ENCODE peak calls at places on chromosome 2, in nine cellular contexts. One of them, this sample, is unnamed.

GRCh38 chr2:33437297-33437696 is 39.2 kb upstream of the RASGRP3 start:
- DNase-seq in left ventricle myocardium inferior: no peak
- DNase-seq in stimulated activated CD4-positive, alpha-beta T cell treated with anti-CD3 and anti-CD28 coated beads, Interleukin-2, amount 100 ng/mL, for 48 hours: no peak
- DNase-seq in H7: no peak
- DNase-seq in kidney glomerular epithelial cell: peak; percentile 32
- DNase-seq in left ventricle myocardium superior: no peak
- DNase-seq in DMS153: no peak
- DNase-seq in activated T-cell treated with anti-CD3 and anti-CD28 coated beads, Interleukin-2, amount 50 U/mL, for 72 hours: no peak
- DNase-seq in right cardiac atrium: no peak
- DNase-seq in this sample: peak; percentile 73

GRCh38 chr2:152415231-152415642 is 80.3 kb downstream of the FMNL2 start:
- DNase-seq in left ventricle myocardium inferior: no peak
- DNase-seq in stimulated activated CD4-positive, alpha-beta T cell treated with anti-CD3 and anti-CD28 coated beads, Interleukin-2, amount 100 ng/mL, for 48 hours: no peak
- DNase-seq in H7: no peak
- DNase-seq in kidney glomerular epithelial cell: no peak
- DNase-seq in left ventricle myocardium superior: no peak
- DNase-seq in DMS153: peak; percentile 72
- DNase-seq in activated T-cell treated with anti-CD3 and anti-CD28 coated beads, Interleukin-2, amount 50 U/mL, for 72 hours: peak; percentile 57
- DNase-seq in right cardiac atrium: no peak
- DNase-seq in this sample: no peak

GRCh38 chr2:79666430-79666829 is 153.6 kb downstream of the CTNNA2 start:
- DNase-seq in left ventricle myocardium inferior: no peak
- DNase-seq in stimulated activated CD4-positive, alpha-beta T cell treated with anti-CD3 and anti-CD28 coated beads, Interleukin-2, amount 100 ng/mL, for 48 hours: no peak
- DNase-seq in H7: no peak
- DNase-seq in kidney glomerular epithelial cell: no peak
- DNase-seq in left ventricle myocardium superior: no peak
- DNase-seq in DMS153: no peak
- DNase-seq in activated T-cell treated with anti-CD3 and anti-CD28 coated beads, Interleukin-2, amount 50 U/mL, for 72 hours: no peak
- DNase-seq in right cardiac atrium: no peak
- DNase-seq in this sample: no peak

GRCh38 chr2:134594399-134594798 is 124.4 kb downstream of the TMEM163 start:
- DNase-seq in left ventricle myocardium inferior: no peak
- DNase-seq in stimulated activated CD4-positive, alpha-beta T cell treated with anti-CD3 and anti-CD28 coated beads, Interleukin-2, amount 100 ng/mL, for 48 hours: no peak
- DNase-seq in H7: no peak
- DNase-seq in kidney glomerular epithelial cell: no peak
- DNase-seq in left ventricle myocardium superior: no peak
- DNase-seq in DMS153: peak; percentile 47
- DNase-seq in activated T-cell treated with anti-CD3 and anti-CD28 coated beads, Interleukin-2, amount 50 U/mL, for 72 hours: no peak
- DNase-seq in right cardiac atrium: no peak
- DNase-seq in this sample: no peak

GRCh38 chr2:105291981-105292380 is 37.6 kb downstream of the TGFBRAP1 start:
- DNase-seq in left ventricle myocardium inferior: no peak
- DNase-seq in stimulated activated CD4-positive, alpha-beta T cell treated with anti-CD3 and anti-CD28 coated beads, Interleukin-2, amount 100 ng/mL, for 48 hours: no peak
- DNase-seq in H7: no peak
- DNase-seq in kidney glomerular epithelial cell: no peak
- DNase-seq in left ventricle myocardium superior: no peak
- DNase-seq in DMS153: no peak
- DNase-seq in activated T-cell treated with anti-CD3 and anti-CD28 coated beads, Interleukin-2, amount 50 U/mL, for 72 hours: no peak
- DNase-seq in right cardiac atrium: no peak
- DNase-seq in this sample: no peak

GRCh38 chr2:76427447-76427846 is 716.7 kb upstream of the GCFC2 start:
- DNase-seq in left ventricle myocardium inferior: no peak
- DNase-seq in stimulated activated CD4-positive, alpha-beta T cell treated with anti-CD3 and anti-CD28 coated beads, Interleukin-2, amount 100 ng/mL, for 48 hours: no peak
- DNase-seq in H7: no peak
- DNase-seq in kidney glomerular epithelial cell: no peak
- DNase-seq in left ventricle myocardium superior: no peak
- DNase-seq in DMS153: no peak
- DNase-seq in activated T-cell treated with anti-CD3 and anti-CD28 coated beads, Interleukin-2, amount 50 U/mL, for 72 hours: no peak
- DNase-seq in right cardiac atrium: no peak
- DNase-seq in this sample: no peak

GRCh38 chr2:41963661-41964525 is 83.9 kb upstream of the PKDCC start:
- DNase-seq in left ventricle myocardium inferior: peak; percentile 65
- DNase-seq in stimulated activated CD4-positive, alpha-beta T cell treated with anti-CD3 and anti-CD28 coated beads, Interleukin-2, amount 100 ng/mL, for 48 hours: no peak
- DNase-seq in H7: peak; percentile 60
- DNase-seq in kidney glomerular epithelial cell: peak; percentile 17
- DNase-seq in left ventricle myocardium superior: peak; percentile 62
- DNase-seq in DMS153: peak; percentile 53
- DNase-seq in activated T-cell treated with anti-CD3 and anti-CD28 coated beads, Interleukin-2, amount 50 U/mL, for 72 hours: no peak
- DNase-seq in right cardiac atrium: peak; percentile 91
- DNase-seq in this sample: no peak

GRCh38 chr2:240707046-240707756 is 15.5 kb downstream of the AQP12A start:
- DNase-seq in left ventricle myocardium inferior: no peak
- DNase-seq in stimulated activated CD4-positive, alpha-beta T cell treated with anti-CD3 and anti-CD28 coated beads, Interleukin-2, amount 100 ng/mL, for 48 hours: no peak
- DNase-seq in H7: no peak
- DNase-seq in kidney glomerular epithelial cell: no peak
- DNase-seq in left ventricle myocardium superior: peak; percentile 14
- DNase-seq in DMS153: no peak
- DNase-seq in activated T-cell treated with anti-CD3 and anti-CD28 coated beads, Interleukin-2, amount 50 U/mL, for 72 hours: no peak
- DNase-seq in right cardiac atrium: peak; percentile 15
- DNase-seq in this sample: no peak

GRCh38 chr2:109619131-109619615 is 5.0 kb downstream of the SOWAHC start:
- DNase-seq in left ventricle myocardium inferior: no peak
- DNase-seq in stimulated activated CD4-positive, alpha-beta T cell treated with anti-CD3 and anti-CD28 coated beads, Interleukin-2, amount 100 ng/mL, for 48 hours: no peak
- DNase-seq in H7: no peak
- DNase-seq in kidney glomerular epithelial cell: no peak
- DNase-seq in left ventricle myocardium superior: no peak
- DNase-seq in DMS153: no peak
- DNase-seq in activated T-cell treated with anti-CD3 and anti-CD28 coated beads, Interleukin-2, amount 50 U/mL, for 72 hours: no peak
- DNase-seq in right cardiac atrium: no peak
- DNase-seq in this sample: no peak

GRCh38 chr2:174191342-174191886 is 56.9 kb downstream of the OLA1 start:
- DNase-seq in left ventricle myocardium inferior: no peak
- DNase-seq in stimulated activated CD4-positive, alpha-beta T cell treated with anti-CD3 and anti-CD28 coated beads, Interleukin-2, amount 100 ng/mL, for 48 hours: no peak
- DNase-seq in H7: no peak
- DNase-seq in kidney glomerular epithelial cell: no peak
- DNase-seq in left ventricle myocardium superior: no peak
- DNase-seq in DMS153: no peak
- DNase-seq in activated T-cell treated with anti-CD3 and anti-CD28 coated beads, Interleukin-2, amount 50 U/mL, for 72 hours: no peak
- DNase-seq in right cardiac atrium: no peak
- DNase-seq in this sample: no peak

GRCh38 chr2:237700583-237701032 is 73.2 kb downstream of the LRRFIP1 start:
- DNase-seq in left ventricle myocardium inferior: peak; percentile 70
- DNase-seq in stimulated activated CD4-positive, alpha-beta T cell treated with anti-CD3 and anti-CD28 coated beads, Interleukin-2, amount 100 ng/mL, for 48 hours: peak; percentile 73
- DNase-seq in H7: peak; percentile 60
- DNase-seq in kidney glomerular epithelial cell: peak; percentile 49
- DNase-seq in left ventricle myocardium superior: peak; percentile 84
- DNase-seq in DMS153: peak; percentile 61
- DNase-seq in activated T-cell treated with anti-CD3 and anti-CD28 coated beads, Interleukin-2, amount 50 U/mL, for 72 hours: peak; percentile 84
- DNase-seq in right cardiac atrium: peak; percentile 89
- DNase-seq in this sample: no peak

GRCh38 chr2:5695641-5696350 is 3.6 kb downstream of the SOX11 start:
- DNase-seq in left ventricle myocardium inferior: no peak
- DNase-seq in stimulated activated CD4-positive, alpha-beta T cell treated with anti-CD3 and anti-CD28 coated beads, Interleukin-2, amount 100 ng/mL, for 48 hours: no peak
- DNase-seq in H7: peak; percentile 83
- DNase-seq in kidney glomerular epithelial cell: no peak
- DNase-seq in left ventricle myocardium superior: no peak
- DNase-seq in DMS153: peak; percentile 19
- DNase-seq in activated T-cell treated with anti-CD3 and anti-CD28 coated beads, Interleukin-2, amount 50 U/mL, for 72 hours: no peak
- DNase-seq in right cardiac atrium: no peak
- DNase-seq in this sample: no peak

GRCh38 chr2:40455661-40456060 is 3.8 kb upstream of the SLC8A1 start:
- DNase-seq in left ventricle myocardium inferior: no peak
- DNase-seq in stimulated activated CD4-positive, alpha-beta T cell treated with anti-CD3 and anti-CD28 coated beads, Interleukin-2, amount 100 ng/mL, for 48 hours: no peak
- DNase-seq in H7: no peak
- DNase-seq in kidney glomerular epithelial cell: no peak
- DNase-seq in left ventricle myocardium superior: peak; percentile 36
- DNase-seq in DMS153: no peak
- DNase-seq in activated T-cell treated with anti-CD3 and anti-CD28 coated beads, Interleukin-2, amount 50 U/mL, for 72 hours: no peak
- DNase-seq in right cardiac atrium: peak; percentile 56
- DNase-seq in this sample: no peak

GRCh38 chr2:27408601-27409320 is 630 bp downstream of the PPM1G start:
- DNase-seq in left ventricle myocardium inferior: peak; percentile 22
- DNase-seq in stimulated activated CD4-positive, alpha-beta T cell treated with anti-CD3 and anti-CD28 coated beads, Interleukin-2, amount 100 ng/mL, for 48 hours: peak; percentile 30
- DNase-seq in H7: peak; percentile 81
- DNase-seq in kidney glomerular epithelial cell: no peak
- DNase-seq in left ventricle myocardium superior: no peak
- DNase-seq in DMS153: no peak
- DNase-seq in activated T-cell treated with anti-CD3 and anti-CD28 coated beads, Interleukin-2, amount 50 U/mL, for 72 hours: peak; percentile 42
- DNase-seq in right cardiac atrium: peak; percentile 69
- DNase-seq in this sample: no peak

GRCh38 chr2:238256111-238256510 is 16.3 kb upstream of the HES6 start:
- DNase-seq in left ventricle myocardium inferior: no peak
- DNase-seq in stimulated activated CD4-positive, alpha-beta T cell treated with anti-CD3 and anti-CD28 coated beads, Interleukin-2, amount 100 ng/mL, for 48 hours: no peak
- DNase-seq in H7: no peak
- DNase-seq in kidney glomerular epithelial cell: no peak
- DNase-seq in left ventricle myocardium superior: peak; percentile 6
- DNase-seq in DMS153: no peak
- DNase-seq in activated T-cell treated with anti-CD3 and anti-CD28 coated beads, Interleukin-2, amount 50 U/mL, for 72 hours: no peak
- DNase-seq in right cardiac atrium: peak; percentile 5
- DNase-seq in this sample: no peak

GRCh38 chr2:74887961-74888670 is 54.2 kb downstream of the HK2 start:
- DNase-seq in left ventricle myocardium inferior: no peak
- DNase-seq in stimulated activated CD4-positive, alpha-beta T cell treated with anti-CD3 and anti-CD28 coated beads, Interleukin-2, amount 100 ng/mL, for 48 hours: no peak
- DNase-seq in H7: no peak
- DNase-seq in kidney glomerular epithelial cell: no peak
- DNase-seq in left ventricle myocardium superior: no peak
- DNase-seq in DMS153: no peak
- DNase-seq in activated T-cell treated with anti-CD3 and anti-CD28 coated beads, Interleukin-2, amount 50 U/mL, for 72 hours: no peak
- DNase-seq in right cardiac atrium: no peak
- DNase-seq in this sample: no peak

GRCh38 chr2:76679025-76679396 is 843.2 kb downstream of the LRRTM4 start:
- DNase-seq in left ventricle myocardium inferior: no peak
- DNase-seq in stimulated activated CD4-positive, alpha-beta T cell treated with anti-CD3 and anti-CD28 coated beads, Interleukin-2, amount 100 ng/mL, for 48 hours: no peak
- DNase-seq in H7: no peak
- DNase-seq in kidney glomerular epithelial cell: no peak
- DNase-seq in left ventricle myocardium superior: no peak
- DNase-seq in DMS153: no peak
- DNase-seq in activated T-cell treated with anti-CD3 and anti-CD28 coated beads, Interleukin-2, amount 50 U/mL, for 72 hours: no peak
- DNase-seq in right cardiac atrium: no peak
- DNase-seq in this sample: no peak

GRCh38 chr2:241573741-241574140 is 15.2 kb downstream of the BOK start:
- DNase-seq in left ventricle myocardium inferior: no peak
- DNase-seq in stimulated activated CD4-positive, alpha-beta T cell treated with anti-CD3 and anti-CD28 coated beads, Interleukin-2, amount 100 ng/mL, for 48 hours: no peak
- DNase-seq in H7: peak; percentile 40
- DNase-seq in kidney glomerular epithelial cell: no peak
- DNase-seq in left ventricle myocardium superior: no peak
- DNase-seq in DMS153: no peak
- DNase-seq in activated T-cell treated with anti-CD3 and anti-CD28 coated beads, Interleukin-2, amount 50 U/mL, for 72 hours: no peak
- DNase-seq in right cardiac atrium: no peak
- DNase-seq in this sample: no peak

GRCh38 chr2:67776276-67776675 is 286.5 kb downstream of the C1D start:
- DNase-seq in left ventricle myocardium inferior: no peak
- DNase-seq in stimulated activated CD4-positive, alpha-beta T cell treated with anti-CD3 and anti-CD28 coated beads, Interleukin-2, amount 100 ng/mL, for 48 hours: no peak
- DNase-seq in H7: no peak
- DNase-seq in kidney glomerular epithelial cell: no peak
- DNase-seq in left ventricle myocardium superior: no peak
- DNase-seq in DMS153: no peak
- DNase-seq in activated T-cell treated with anti-CD3 and anti-CD28 coated beads, Interleukin-2, amount 50 U/mL, for 72 hours: no peak
- DNase-seq in right cardiac atrium: no peak
- DNase-seq in this sample: no peak

GRCh38 chr2:43073373-43073772 is 153.0 kb downstream of the ZFP36L2 start:
- DNase-seq in left ventricle myocardium inferior: peak; percentile 70
- DNase-seq in stimulated activated CD4-positive, alpha-beta T cell treated with anti-CD3 and anti-CD28 coated beads, Interleukin-2, amount 100 ng/mL, for 48 hours: no peak
- DNase-seq in H7: no peak
- DNase-seq in kidney glomerular epithelial cell: no peak
- DNase-seq in left ventricle myocardium superior: peak; percentile 72
- DNase-seq in DMS153: no peak
- DNase-seq in activated T-cell treated with anti-CD3 and anti-CD28 coated beads, Interleukin-2, amount 50 U/mL, for 72 hours: no peak
- DNase-seq in right cardiac atrium: peak; percentile 87
- DNase-seq in this sample: no peak

GRCh38 chr2:11562476-11562875 is 28.6 kb downstream of the GREB1 start:
- DNase-seq in left ventricle myocardium inferior: no peak
- DNase-seq in stimulated activated CD4-positive, alpha-beta T cell treated with anti-CD3 and anti-CD28 coated beads, Interleukin-2, amount 100 ng/mL, for 48 hours: no peak
- DNase-seq in H7: peak; percentile 32
- DNase-seq in kidney glomerular epithelial cell: no peak
- DNase-seq in left ventricle myocardium superior: no peak
- DNase-seq in DMS153: no peak
- DNase-seq in activated T-cell treated with anti-CD3 and anti-CD28 coated beads, Interleukin-2, amount 50 U/mL, for 72 hours: no peak
- DNase-seq in right cardiac atrium: no peak
- DNase-seq in this sample: no peak

GRCh38 chr2:181231886-181232644 is 225.1 kb upstream of the ITGA4 start:
- DNase-seq in left ventricle myocardium inferior: no peak
- DNase-seq in stimulated activated CD4-positive, alpha-beta T cell treated with anti-CD3 and anti-CD28 coated beads, Interleukin-2, amount 100 ng/mL, for 48 hours: no peak
- DNase-seq in H7: no peak
- DNase-seq in kidney glomerular epithelial cell: no peak
- DNase-seq in left ventricle myocardium superior: no peak
- DNase-seq in DMS153: no peak
- DNase-seq in activated T-cell treated with anti-CD3 and anti-CD28 coated beads, Interleukin-2, amount 50 U/mL, for 72 hours: no peak
- DNase-seq in right cardiac atrium: no peak
- DNase-seq in this sample: peak; percentile 9

GRCh38 chr2:68463287-68463877 is 3.7 kb downstream of the FBXO48 start:
- DNase-seq in left ventricle myocardium inferior: no peak
- DNase-seq in stimulated activated CD4-positive, alpha-beta T cell treated with anti-CD3 and anti-CD28 coated beads, Interleukin-2, amount 100 ng/mL, for 48 hours: no peak
- DNase-seq in H7: peak; percentile 54
- DNase-seq in kidney glomerular epithelial cell: peak; percentile 48
- DNase-seq in left ventricle myocardium superior: no peak
- DNase-seq in DMS153: peak; percentile 3
- DNase-seq in activated T-cell treated with anti-CD3 and anti-CD28 coated beads, Interleukin-2, amount 50 U/mL, for 72 hours: no peak
- DNase-seq in right cardiac atrium: no peak
- DNase-seq in this sample: no peak

GRCh38 chr2:47003641-47004427 is 88.2 kb upstream of the MCFD2 start:
- DNase-seq in left ventricle myocardium inferior: no peak
- DNase-seq in stimulated activated CD4-positive, alpha-beta T cell treated with anti-CD3 and anti-CD28 coated beads, Interleukin-2, amount 100 ng/mL, for 48 hours: no peak
- DNase-seq in H7: no peak
- DNase-seq in kidney glomerular epithelial cell: no peak
- DNase-seq in left ventricle myocardium superior: no peak
- DNase-seq in DMS153: no peak
- DNase-seq in activated T-cell treated with anti-CD3 and anti-CD28 coated beads, Interleukin-2, amount 50 U/mL, for 72 hours: no peak
- DNase-seq in right cardiac atrium: no peak
- DNase-seq in this sample: no peak

GRCh38 chr2:164793531-164793930 is 48.1 kb downstream of the COBLL1 start:
- DNase-seq in left ventricle myocardium inferior: no peak
- DNase-seq in stimulated activated CD4-positive, alpha-beta T cell treated with anti-CD3 and anti-CD28 coated beads, Interleukin-2, amount 100 ng/mL, for 48 hours: no peak
- DNase-seq in H7: no peak
- DNase-seq in kidney glomerular epithelial cell: no peak
- DNase-seq in left ventricle myocardium superior: no peak
- DNase-seq in DMS153: no peak
- DNase-seq in activated T-cell treated with anti-CD3 and anti-CD28 coated beads, Interleukin-2, amount 50 U/mL, for 72 hours: no peak
- DNase-seq in right cardiac atrium: no peak
- DNase-seq in this sample: no peak

GRCh38 chr2:236042087-236042486 is 126.1 kb downstream of the GBX2 start:
- DNase-seq in left ventricle myocardium inferior: no peak
- DNase-seq in stimulated activated CD4-positive, alpha-beta T cell treated with anti-CD3 and anti-CD28 coated beads, Interleukin-2, amount 100 ng/mL, for 48 hours: no peak
- DNase-seq in H7: peak; percentile 65
- DNase-seq in kidney glomerular epithelial cell: no peak
- DNase-seq in left ventricle myocardium superior: no peak
- DNase-seq in DMS153: no peak
- DNase-seq in activated T-cell treated with anti-CD3 and anti-CD28 coated beads, Interleukin-2, amount 50 U/mL, for 72 hours: no peak
- DNase-seq in right cardiac atrium: no peak
- DNase-seq in this sample: no peak

GRCh38 chr2:188294547-188294946 is 2.9 kb downstream of the GULP1 start:
- DNase-seq in left ventricle myocardium inferior: no peak
- DNase-seq in stimulated activated CD4-positive, alpha-beta T cell treated with anti-CD3 and anti-CD28 coated beads, Interleukin-2, amount 100 ng/mL, for 48 hours: no peak
- DNase-seq in H7: no peak
- DNase-seq in kidney glomerular epithelial cell: no peak
- DNase-seq in left ventricle myocardium superior: no peak
- DNase-seq in DMS153: no peak
- DNase-seq in activated T-cell treated with anti-CD3 and anti-CD28 coated beads, Interleukin-2, amount 50 U/mL, for 72 hours: no peak
- DNase-seq in right cardiac atrium: no peak
- DNase-seq in this sample: no peak

GRCh38 chr2:150522269-150522668 is 34.8 kb upstream of the RND3 start:
- DNase-seq in left ventricle myocardium inferior: no peak
- DNase-seq in stimulated activated CD4-positive, alpha-beta T cell treated with anti-CD3 and anti-CD28 coated beads, Interleukin-2, amount 100 ng/mL, for 48 hours: no peak
- DNase-seq in H7: no peak
- DNase-seq in kidney glomerular epithelial cell: peak; percentile 44
- DNase-seq in left ventricle myocardium superior: no peak
- DNase-seq in DMS153: no peak
- DNase-seq in activated T-cell treated with anti-CD3 and anti-CD28 coated beads, Interleukin-2, amount 50 U/mL, for 72 hours: no peak
- DNase-seq in right cardiac atrium: no peak
- DNase-seq in this sample: no peak

GRCh38 chr2:94999431-94999883 is 26.1 kb upstream of the MAL start:
- DNase-seq in left ventricle myocardium inferior: no peak
- DNase-seq in stimulated activated CD4-positive, alpha-beta T cell treated with anti-CD3 and anti-CD28 coated beads, Interleukin-2, amount 100 ng/mL, for 48 hours: no peak
- DNase-seq in H7: no peak
- DNase-seq in kidney glomerular epithelial cell: no peak
- DNase-seq in left ventricle myocardium superior: no peak
- DNase-seq in DMS153: no peak
- DNase-seq in activated T-cell treated with anti-CD3 and anti-CD28 coated beads, Interleukin-2, amount 50 U/mL, for 72 hours: no peak
- DNase-seq in right cardiac atrium: no peak
- DNase-seq in this sample: no peak

GRCh38 chr2:19228720-19229119 is 129.7 kb downstream of the OSR1 start:
- DNase-seq in left ventricle myocardium inferior: no peak
- DNase-seq in stimulated activated CD4-positive, alpha-beta T cell treated with anti-CD3 and anti-CD28 coated beads, Interleukin-2, amount 100 ng/mL, for 48 hours: no peak
- DNase-seq in H7: peak; percentile 28
- DNase-seq in kidney glomerular epithelial cell: no peak
- DNase-seq in left ventricle myocardium superior: no peak
- DNase-seq in DMS153: peak; percentile 89
- DNase-seq in activated T-cell treated with anti-CD3 and anti-CD28 coated beads, Interleukin-2, amount 50 U/mL, for 72 hours: no peak
- DNase-seq in right cardiac atrium: no peak
- DNase-seq in this sample: no peak

GRCh38 chr2:166344286-166345113 is 31.2 kb downstream of the SCN9A start:
- DNase-seq in left ventricle myocardium inferior: no peak
- DNase-seq in stimulated activated CD4-positive, alpha-beta T cell treated with anti-CD3 and anti-CD28 coated beads, Interleukin-2, amount 100 ng/mL, for 48 hours: no peak
- DNase-seq in H7: no peak
- DNase-seq in kidney glomerular epithelial cell: peak; percentile 51
- DNase-seq in left ventricle myocardium superior: no peak
- DNase-seq in DMS153: no peak
- DNase-seq in activated T-cell treated with anti-CD3 and anti-CD28 coated beads, Interleukin-2, amount 50 U/mL, for 72 hours: no peak
- DNase-seq in right cardiac atrium: no peak
- DNase-seq in this sample: peak; percentile 63

This sample was measured in non-pigmented ciliary epithelial cell.